ENCODE peak calls at places on chromosomes 3 and 15, in ten cellular contexts. M, I, Q, V, L, X, O, N, U and S are unnamed samples.

GRCh38 chr3:153158961-153159735 is 2.9 kb upstream of the RAP2B start:
- DNase-seq in N (no peak), U (no peak), Q (no peak), M (no peak), X (no peak), L (no peak), O (no peak), V (peak), I (no peak), S (no peak)

GRCh38 chr15:74010929-74011540 is 16.5 kb downstream of the PML start:
- DNase-seq in O (no peak), V (no peak), N (no peak), U (no peak), Q (peak), L (no peak), X (peak), I (no peak), M (no peak), S (no peak)

GRCh38 chr3:137692803-137693431 is 71.2 kb upstream of the SOX14 start:
- DNase-seq in N (peak), U (no peak), Q (peak), O (peak), M (peak), I (peak), V (peak), X (peak), L (no peak), S (peak)

GRCh38 chr15:72276326-72276700 is 4.0 kb upstream of the PARP6 start:
- DNase-seq in U (no peak), X (no peak), I (no peak), N (no peak), M (no peak), V (no peak), Q (no peak), L (no peak), O (no peak), S (no peak)

GRCh38 chr15:76514292-76514691 is 177.7 kb downstream of the ISL2 start:
- DNase-seq in N (no peak), L (no peak), M (no peak), O (no peak), V (peak), Q (no peak), U (no peak), I (peak), X (peak), S (no peak)

GRCh38 chr3:153906366-153906765 is 214.8 kb upstream of the ARHGEF26 start:
- DNase-seq in V (no peak), X (no peak), Q (no peak), I (no peak), L (no peak), O (no peak), N (no peak), M (no peak), U (no peak), S (no peak)

GRCh38 chr3:8441969-8442559 is 59.6 kb upstream of the LMCD1 start:
- DNase-seq in N (peak), U (no peak), I (no peak), Q (peak), V (peak), X (peak), L (peak), O (peak), M (no peak), S (peak)

GRCh38 chr15:50028323-50028722 is 90.7 kb downstream of the ATP8B4 start:
- DNase-seq in U (no peak), N (no peak), I (no peak), L (no peak), Q (no peak), V (no peak), X (no peak), O (peak), M (no peak), S (no peak)

GRCh38 chr3:52731590-52731989 is 25.7 kb downstream of the SPCS1 start:
- DNase-seq in L (no peak), M (no peak), Q (no peak), U (no peak), N (no peak), I (no peak), O (no peak), V (no peak), X (no peak), S (no peak)

GRCh38 chr3:126364731-126365301 is 7.6 kb upstream of the KLF15 start:
- DNase-seq in O (no peak), X (no peak), L (no peak), V (no peak), U (no peak), I (no peak), Q (no peak), N (no peak), M (no peak), S (no peak)

GRCh38 chr3:11415099-11415498 is 142.9 kb downstream of the ATG7 start:
- DNase-seq in M (no peak), O (no peak), V (no peak), I (no peak), L (no peak), U (no peak), N (no peak), Q (no peak), X (no peak), S (no peak)

GRCh38 chr15:29141206-29141907 is 128.3 kb downstream of the NSMCE3 start:
- DNase-seq in U (no peak), M (no peak), I (no peak), X (no peak), V (no peak), O (peak), N (peak), Q (no peak), L (no peak), S (no peak)